ENCODE peak calls at places on chromosomes 6 and 20, in nine cellular contexts. F is neuronal stem cell; S is fibroblast of lung; X is lung; Y is body of pancreas; U is naive thymus-derived CD4-positive, alpha-beta T cell; N is pancreas; I is CD4-positive, alpha-beta memory T cell; C is prostate gland. G is an unnamed sample. For H3K9me3, the result is how much of the 10 kb centered on the place peaks cover.

GRCh38 chr6:34601706-34602105 is 45.6 kb upstream of the SPDEF start:
- DNase-seq in F (no peak), U (no peak), Y (no peak), I (no peak), X (no peak), N (no peak), S (no peak), C (peak), G (no peak)

GRCh38 chr6:7241709-7242645 is 71.0 kb downstream of the SSR1 start:
- DNase-seq in S (peak), X (no peak), I (no peak), C (no peak), N (no peak), F (no peak), Y (peak), U (no peak), G (no peak)

GRCh38 chr6:12482386-12482785 is 192.2 kb downstream of the EDN1 start:
- DNase-seq in S (no peak), C (no peak), Y (no peak), I (no peak), N (no peak), X (no peak), U (no peak), F (no peak), G (no peak)

GRCh38 chr6:1597924-1598323 is 11.8 kb upstream of the FOXC1 start:
- DNase-seq in F (no peak), N (no peak), Y (no peak), X (no peak), U (no peak), S (peak), C (no peak), I (no peak), G (no peak)

GRCh38 chr6:169223006-169223405 is 30.6 kb downstream of the THBS2 start:
- DNase-seq in Y (no peak), I (no peak), F (no peak), C (no peak), X (no peak), U (no peak), N (no peak), S (no peak), G (no peak)

GRCh38 chr6:158808918-158809678 is 10.1 kb downstream of the EZR start:
- DNase-seq in C (no peak), Y (no peak), X (no peak), U (no peak), N (no peak), F (no peak), S (peak), I (peak), G (no peak)

GRCh38 chr20:50561379-50562078 is 51.3 kb downstream of the PTPN1 start:
- DNase-seq in I (no peak), U (no peak), N (no peak), Y (no peak), S (peak), C (no peak), X (no peak), F (no peak), G (no peak)

GRCh38 chr6:70668499-70668812 is 773 bp downstream of the SMAP1 start:
- DNase-seq in N (no peak), S (no peak), Y (no peak), C (no peak), F (no peak), U (peak), I (no peak), X (no peak), G (no peak)

GRCh38 chr6:166760288-166760687 is 133.2 kb upstream of the RPS6KA2 start:
- DNase-seq in S (no peak), C (no peak), U (peak), N (no peak), I (peak), F (no peak), X (no peak), Y (no peak), G (peak)

GRCh38 chr20:4304601-4305000 is 289.2 kb upstream of the RNF24 start:
- DNase-seq in I (no peak), F (no peak), X (no peak), Y (no peak), C (no peak), S (no peak), U (no peak), N (no peak), G (no peak)

GRCh38 chr6:4829089-4829488 is 52.9 kb downstream of the CDYL start:
- DNase-seq in X (no peak), Y (no peak), F (no peak), N (no peak), U (no peak), S (no peak), I (no peak), C (no peak), G (no peak)

GRCh38 chr6:4822476-4822875 is 46.3 kb downstream of the CDYL start:
- DNase-seq in S (no peak), U (no peak), N (no peak), C (no peak), F (no peak), Y (no peak), I (no peak), X (no peak), G (no peak)

GRCh38 chr6:4828187-4828698 is 52.0 kb downstream of the CDYL start:
- DNase-seq in I (no peak), Y (no peak), F (no peak), N (no peak), C (no peak), S (no peak), U (no peak), X (no peak), G (no peak)
- H3K9me3 ChIP-seq in I (under half), Y (under half), F (under half), N (under half), C (under half), S (under half), U (under half), X (under half), G (under half)

GRCh38 chr6:104843196-104843595 is 16.5 kb downstream of the HACE1 start:
- DNase-seq in Y (no peak), N (no peak), C (no peak), I (no peak), S (no peak), X (no peak), F (no peak), U (no peak), G (no peak)
- H3K9me3 ChIP-seq in Y (under half), N (under half), C (under half), I (under half), S (under half), X (under half), F (under half), U (under half), G (under half)

GRCh38 chr6:122130026-122130348 is 269.5 kb upstream of the HSF2 start:
- DNase-seq in N (no peak), I (no peak), C (no peak), F (no peak), X (no peak), S (no peak), Y (no peak), U (no peak), G (no peak)

GRCh38 chr6:122129313-122130025 is 270.0 kb upstream of the HSF2 start:
- DNase-seq in X (no peak), F (no peak), Y (no peak), S (no peak), N (no peak), U (no peak), I (no peak), C (no peak), G (no peak)

GRCh38 chr6:122126894-122127293 is 272.6 kb upstream of the HSF2 start:
- DNase-seq in N (no peak), X (no peak), I (no peak), U (no peak), F (no peak), S (no peak), C (no peak), Y (no peak), G (no peak)

GRCh38 chr6:122124908-122125307 is 274.5 kb upstream of the HSF2 start:
- DNase-seq in X (no peak), U (no peak), N (no peak), F (no peak), S (no peak), C (no peak), I (no peak), Y (no peak), G (no peak)

DNA sequence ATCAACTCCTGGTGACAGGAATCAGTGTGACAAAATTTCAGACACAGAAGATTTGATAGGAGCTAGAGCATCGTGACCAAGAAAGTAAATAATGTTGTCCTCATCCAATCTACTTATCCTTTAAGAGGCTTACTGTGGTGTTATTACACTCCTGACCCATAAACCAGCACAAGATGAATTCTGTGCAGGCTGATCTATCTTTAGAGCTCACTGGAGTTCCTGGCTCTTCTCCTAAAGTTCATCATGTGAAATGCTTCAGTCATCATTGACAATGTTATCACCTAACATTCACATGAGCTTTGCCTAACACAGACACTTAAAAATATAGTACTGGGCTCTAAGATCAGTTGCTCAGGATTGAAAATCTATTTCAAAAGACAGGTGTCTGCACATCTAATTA is 271.0 kb upstream of the HSF2 start:
- DNase-seq in I (no peak), Y (no peak), U (no peak), X (no peak), C (no peak), S (no peak), F (no peak), N (no peak), G (no peak)
- H3K9me3 ChIP-seq in I (under half), Y (under half), U (under half), X (under half), C (under half), S (under half), F (under half), N (under half), G (under half)

DNA sequence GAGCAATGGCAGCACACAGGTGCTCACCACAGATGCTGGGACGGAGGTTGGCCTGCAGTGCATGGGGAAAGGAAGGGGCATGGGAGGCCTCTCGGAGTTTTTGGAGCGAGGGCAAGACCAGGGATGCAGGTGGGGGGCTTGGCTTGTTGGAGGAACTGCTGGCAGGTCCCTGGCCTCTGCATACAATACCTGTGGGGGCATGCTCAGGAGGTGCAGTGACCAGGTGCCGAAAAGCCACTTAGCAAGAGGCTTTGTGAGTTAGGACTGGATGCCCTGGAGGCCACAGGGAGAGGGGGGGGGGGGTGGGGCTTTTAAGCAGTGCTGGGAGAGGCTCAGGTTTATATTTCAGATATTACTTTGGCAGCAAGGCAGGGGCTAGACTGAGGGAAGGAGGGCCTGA is 142.7 kb downstream of the F13A1 start:
- DNase-seq in C (no peak), I (no peak), F (no peak), Y (no peak), U (no peak), X (no peak), N (no peak), S (no peak), G (no peak)
- H3K9me3 ChIP-seq in C (under half), I (under half), F (under half), Y (under half), U (under half), X (under half), N (under half), S (under half), G (under half)

DNA sequence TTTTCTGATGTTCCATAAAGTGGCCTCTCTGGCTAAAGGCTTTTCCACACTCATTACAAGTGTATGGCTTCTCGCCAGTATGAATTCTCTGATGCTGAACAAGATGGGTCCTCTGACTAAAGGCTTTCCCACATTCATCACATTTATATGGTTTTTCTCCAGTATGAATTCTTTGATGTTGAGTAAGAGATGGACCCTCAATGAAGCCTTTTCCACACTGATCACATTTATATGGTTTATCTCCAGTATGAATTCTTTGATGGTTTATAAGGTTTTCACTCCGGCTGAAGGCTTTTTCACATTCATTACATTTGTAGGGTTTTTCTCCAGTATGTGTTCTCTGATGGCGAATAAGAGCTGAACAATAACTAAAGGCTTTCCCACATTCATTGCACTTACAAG is 20.4 kb downstream of the ZNF184 start:
- DNase-seq in X (no peak), S (peak), N (no peak), Y (no peak), F (no peak), C (no peak), I (no peak), U (no peak), G (no peak)
- H3K9me3 ChIP-seq in X (under half), S (under half), N (under half), Y (under half), F (half or more), C (under half), I (half or more), U (half or more), G (half or more)

G was measured in T-helper 17 cell.